ENCODE peak calls at places on chromosomes 11 and 22, in seven cellular contexts. One of them, this sample, is unnamed.

GRCh38 chr22:40276877-40277823 is 69.2 kb upstream of the ADSL start:
- DNase-seq in cardiac fibroblast: peak; percentile 79
- DNase-seq in GDM1: no peak
- DNase-seq in MV-4-11: peak; percentile 30
- DNase-seq in WTC11: no peak
- DNase-seq in stimulated activated CD8-positive, alpha-beta memory T cell treated with anti-CD3 and anti-CD28 coated beads, Interleukin-12 subunit alpha, Interleukin-12 subunit beta, amount 100 ng/mL, for 1 hour: no peak
- DNase-seq in activated gamma-delta T cell: no peak
- DNase-seq in this sample: no peak

GRCh38 chr11:114340311-114341131 is 44.3 kb downstream of the NNMT start:
- DNase-seq in MV-4-11: peak; percentile 28
- DNase-seq in GDM1: peak; percentile 38
- DNase-seq in WTC11: peak; percentile 41
- DNase-seq in cardiac fibroblast: peak; percentile 88
- DNase-seq in activated gamma-delta T cell: no peak
- DNase-seq in stimulated activated CD8-positive, alpha-beta memory T cell treated with anti-CD3 and anti-CD28 coated beads, Interleukin-12 subunit alpha, Interleukin-12 subunit beta, amount 100 ng/mL, for 1 hour: no peak
- DNase-seq in this sample: peak; percentile 56

GRCh38 chr22:45852826-45853225 is 124.1 kb downstream of the WNT7B start:
- DNase-seq in cardiac fibroblast: no peak
- DNase-seq in stimulated activated CD8-positive, alpha-beta memory T cell treated with anti-CD3 and anti-CD28 coated beads, Interleukin-12 subunit alpha, Interleukin-12 subunit beta, amount 100 ng/mL, for 1 hour: no peak
- DNase-seq in WTC11: no peak
- DNase-seq in activated gamma-delta T cell: no peak
- DNase-seq in MV-4-11: no peak
- DNase-seq in GDM1: no peak
- DNase-seq in this sample: no peak

GRCh38 chr11:77127969-77128691 is at the start of gene MYO7A:
- DNase-seq in stimulated activated CD8-positive, alpha-beta memory T cell treated with anti-CD3 and anti-CD28 coated beads, Interleukin-12 subunit alpha, Interleukin-12 subunit beta, amount 100 ng/mL, for 1 hour: no peak
- DNase-seq in activated gamma-delta T cell: no peak
- DNase-seq in GDM1: no peak
- DNase-seq in MV-4-11: no peak
- DNase-seq in cardiac fibroblast: no peak
- DNase-seq in WTC11: peak; percentile 47
- DNase-seq in this sample: no peak

GRCh38 chr11:47784785-47785381 is 17.7 kb upstream of the FNBP4 start:
- DNase-seq in cardiac fibroblast: no peak
- DNase-seq in WTC11: no peak
- DNase-seq in MV-4-11: no peak
- DNase-seq in activated gamma-delta T cell: no peak
- DNase-seq in stimulated activated CD8-positive, alpha-beta memory T cell treated with anti-CD3 and anti-CD28 coated beads, Interleukin-12 subunit alpha, Interleukin-12 subunit beta, amount 100 ng/mL, for 1 hour: no peak
- DNase-seq in GDM1: no peak
- DNase-seq in this sample: no peak

GRCh38 chr11:109696191-109696897 is 274.4 kb downstream of the C11orf87 start:
- DNase-seq in activated gamma-delta T cell: no peak
- DNase-seq in stimulated activated CD8-positive, alpha-beta memory T cell treated with anti-CD3 and anti-CD28 coated beads, Interleukin-12 subunit alpha, Interleukin-12 subunit beta, amount 100 ng/mL, for 1 hour: no peak
- DNase-seq in GDM1: no peak
- DNase-seq in MV-4-11: no peak
- DNase-seq in WTC11: no peak
- DNase-seq in cardiac fibroblast: peak; percentile 59
- DNase-seq in this sample: no peak

GRCh38 chr11:107562647-107563208 is 2.8 kb downstream of the ALKBH8 start:
- DNase-seq in WTC11: no peak
- DNase-seq in GDM1: no peak
- DNase-seq in MV-4-11: peak; percentile 18
- DNase-seq in cardiac fibroblast: peak; percentile 84
- DNase-seq in activated gamma-delta T cell: no peak
- DNase-seq in stimulated activated CD8-positive, alpha-beta memory T cell treated with anti-CD3 and anti-CD28 coated beads, Interleukin-12 subunit alpha, Interleukin-12 subunit beta, amount 100 ng/mL, for 1 hour: no peak
- DNase-seq in this sample: no peak

GRCh38 chr11:65301491-65302329 is 13.0 kb upstream of the CDC42EP2 start:
- DNase-seq in MV-4-11: no peak
- DNase-seq in activated gamma-delta T cell: no peak
- DNase-seq in GDM1: no peak
- DNase-seq in cardiac fibroblast: peak; percentile 53
- DNase-seq in WTC11: peak; percentile 71
- DNase-seq in stimulated activated CD8-positive, alpha-beta memory T cell treated with anti-CD3 and anti-CD28 coated beads, Interleukin-12 subunit alpha, Interleukin-12 subunit beta, amount 100 ng/mL, for 1 hour: no peak
- DNase-seq in this sample: peak; percentile 47

GRCh38 chr11:67638535-67639437 is 777 bp downstream of the TBX10 start:
- DNase-seq in GDM1: no peak
- DNase-seq in cardiac fibroblast: no peak
- DNase-seq in activated gamma-delta T cell: no peak
- DNase-seq in MV-4-11: no peak
- DNase-seq in WTC11: no peak
- DNase-seq in stimulated activated CD8-positive, alpha-beta memory T cell treated with anti-CD3 and anti-CD28 coated beads, Interleukin-12 subunit alpha, Interleukin-12 subunit beta, amount 100 ng/mL, for 1 hour: no peak
- DNase-seq in this sample: no peak

GRCh38 chr22:16866167-16866566 is 41.0 kb upstream of the XKR3 start:
- DNase-seq in GDM1: no peak
- DNase-seq in activated gamma-delta T cell: no peak
- DNase-seq in WTC11: no peak
- DNase-seq in cardiac fibroblast: peak; percentile 36
- DNase-seq in MV-4-11: no peak
- DNase-seq in stimulated activated CD8-positive, alpha-beta memory T cell treated with anti-CD3 and anti-CD28 coated beads, Interleukin-12 subunit alpha, Interleukin-12 subunit beta, amount 100 ng/mL, for 1 hour: no peak
- DNase-seq in this sample: no peak

GRCh38 chr11:18700375-18700774 is 1.8 kb downstream of the TMEM86A start:
- DNase-seq in WTC11: no peak
- DNase-seq in activated gamma-delta T cell: no peak
- DNase-seq in stimulated activated CD8-positive, alpha-beta memory T cell treated with anti-CD3 and anti-CD28 coated beads, Interleukin-12 subunit alpha, Interleukin-12 subunit beta, amount 100 ng/mL, for 1 hour: no peak
- DNase-seq in MV-4-11: peak; percentile 39
- DNase-seq in cardiac fibroblast: no peak
- DNase-seq in GDM1: no peak
- DNase-seq in this sample: no peak

GRCh38 chr22:23008887-23009286 is 61.4 kb upstream of the GNAZ start:
- DNase-seq in WTC11: no peak
- DNase-seq in GDM1: no peak
- DNase-seq in cardiac fibroblast: no peak
- DNase-seq in stimulated activated CD8-positive, alpha-beta memory T cell treated with anti-CD3 and anti-CD28 coated beads, Interleukin-12 subunit alpha, Interleukin-12 subunit beta, amount 100 ng/mL, for 1 hour: no peak
- DNase-seq in MV-4-11: no peak
- DNase-seq in activated gamma-delta T cell: no peak
- DNase-seq in this sample: no peak